ENCODE peak calls at places on chromosomes 11 and 22, in four cellular contexts. One of them, this sample, is unnamed.

GRCh38 chr11:80595011-80595410 is 1154.2 kb upstream of the TENM4 start:
- DNase-seq in fibroblast of mammary gland: peak
- DNase-seq in neural progenitor cell: no peak
- DNase-seq in left ventricle myocardium inferior: no peak
- DNase-seq in this sample: peak

GRCh38 chr11:83317757-83318548 is 31.8 kb upstream of the CCDC90B start:
- DNase-seq in left ventricle myocardium inferior: no peak
- DNase-seq in neural progenitor cell: no peak
- DNase-seq in fibroblast of mammary gland: no peak
- DNase-seq in this sample: no peak

GRCh38 chr11:44982496-44983062 is 31.9 kb upstream of the TP53I11 start:
- DNase-seq in fibroblast of mammary gland: no peak
- DNase-seq in neural progenitor cell: no peak
- DNase-seq in left ventricle myocardium inferior: no peak
- DNase-seq in this sample: no peak

GRCh38 chr22:19874307-19875060 is 19.8 kb upstream of the GNB1L start:
- DNase-seq in neural progenitor cell: peak
- DNase-seq in fibroblast of mammary gland: no peak
- DNase-seq in left ventricle myocardium inferior: peak
- DNase-seq in this sample: no peak

GRCh38 chr11:128563942-128564641 is 23.3 kb downstream of the ETS1 start:
- DNase-seq in left ventricle myocardium inferior: no peak
- DNase-seq in fibroblast of mammary gland: no peak
- DNase-seq in neural progenitor cell: no peak
- DNase-seq in this sample: no peak

GRCh38 chr11:116101737-116102275 is 597.6 kb upstream of the CADM1 start:
- DNase-seq in left ventricle myocardium inferior: no peak
- DNase-seq in fibroblast of mammary gland: no peak
- DNase-seq in neural progenitor cell: no peak
- DNase-seq in this sample: no peak

GRCh38 chr22:19693981-19694670 is 20.2 kb upstream of the SEPTIN5 start:
- DNase-seq in left ventricle myocardium inferior: no peak
- DNase-seq in neural progenitor cell: no peak
- DNase-seq in fibroblast of mammary gland: no peak
- DNase-seq in this sample: no peak

GRCh38 chr11:8693555-8693954 is 11.0 kb downstream of the RPL27A start:
- DNase-seq in left ventricle myocardium inferior: no peak
- DNase-seq in neural progenitor cell: no peak
- DNase-seq in fibroblast of mammary gland: no peak
- DNase-seq in this sample: peak

GRCh38 chr11:111793863-111794262 is 27.7 kb upstream of the PPP2R1B start:
- DNase-seq in fibroblast of mammary gland: peak
- DNase-seq in neural progenitor cell: no peak
- DNase-seq in left ventricle myocardium inferior: no peak
- DNase-seq in this sample: peak

GRCh38 chr22:19756288-19757128 is 4.1 kb upstream of the TBX1 start:
- DNase-seq in fibroblast of mammary gland: no peak
- DNase-seq in left ventricle myocardium inferior: no peak
- DNase-seq in neural progenitor cell: peak
- DNase-seq in this sample: peak

GRCh38 chr22:45284705-45285305 is at the start of gene UPK3A:
- DNase-seq in left ventricle myocardium inferior: peak
- DNase-seq in fibroblast of mammary gland: no peak
- DNase-seq in neural progenitor cell: peak
- DNase-seq in this sample: no peak

GRCh38 chr11:10329935-10330334 is 25.1 kb downstream of the ADM start:
- DNase-seq in neural progenitor cell: no peak
- DNase-seq in left ventricle myocardium inferior: no peak
- DNase-seq in fibroblast of mammary gland: peak
- DNase-seq in this sample: peak

GRCh38 chr11:95886462-95886861 is 37.4 kb downstream of the MTMR2 start:
- DNase-seq in neural progenitor cell: no peak
- DNase-seq in fibroblast of mammary gland: no peak
- DNase-seq in left ventricle myocardium inferior: no peak
- DNase-seq in this sample: no peak

GRCh38 chr11:104163100-104164027 is 583 bp downstream of the PDGFD start:
- DNase-seq in left ventricle myocardium inferior: peak
- DNase-seq in fibroblast of mammary gland: peak
- DNase-seq in neural progenitor cell: peak
- DNase-seq in this sample: no peak

GRCh38 chr11:76667856-76668255 is 2.7 kb downstream of the LRRC32 start:
- DNase-seq in left ventricle myocardium inferior: no peak
- DNase-seq in fibroblast of mammary gland: no peak
- DNase-seq in neural progenitor cell: no peak
- DNase-seq in this sample: no peak

GRCh38 chr11:7197469-7197868 is 54.2 kb upstream of the SYT9 start:
- DNase-seq in fibroblast of mammary gland: no peak
- DNase-seq in neural progenitor cell: no peak
- DNase-seq in left ventricle myocardium inferior: no peak
- DNase-seq in this sample: no peak

GRCh38 chr11:124763156-124763947 is 1.3 kb upstream of the ESAM start:
- DNase-seq in fibroblast of mammary gland: peak
- DNase-seq in neural progenitor cell: peak
- DNase-seq in left ventricle myocardium inferior: peak
- DNase-seq in this sample: peak

GRCh38 chr11:17410606-17411379 is 22.3 kb upstream of the KCNJ11 start:
- DNase-seq in neural progenitor cell: no peak
- DNase-seq in fibroblast of mammary gland: no peak
- DNase-seq in left ventricle myocardium inferior: no peak
- DNase-seq in this sample: no peak

GRCh38 chr11:117143390-117143789 is 697 bp upstream of the PAFAH1B2 start:
- DNase-seq in fibroblast of mammary gland: peak
- DNase-seq in left ventricle myocardium inferior: peak
- DNase-seq in neural progenitor cell: peak
- DNase-seq in this sample: peak

GRCh38 chr11:57249384-57250319 is 12.6 kb upstream of the APLNR start:
- DNase-seq in fibroblast of mammary gland: peak
- DNase-seq in neural progenitor cell: peak
- DNase-seq in left ventricle myocardium inferior: peak
- DNase-seq in this sample: peak

GRCh38 chr11:91850533-91851305 is 373.9 kb upstream of the FAT3 start:
- DNase-seq in fibroblast of mammary gland: no peak
- DNase-seq in left ventricle myocardium inferior: no peak
- DNase-seq in neural progenitor cell: peak
- DNase-seq in this sample: no peak

GRCh38 chr22:36155702-36156101 is 4.9 kb downstream of the APOL3 start:
- DNase-seq in fibroblast of mammary gland: peak
- DNase-seq in left ventricle myocardium inferior: peak
- DNase-seq in neural progenitor cell: no peak
- DNase-seq in this sample: peak

GRCh38 chr22:37549704-37550059 is 10.6 kb upstream of the CDC42EP1 start:
- DNase-seq in left ventricle myocardium inferior: no peak
- DNase-seq in fibroblast of mammary gland: peak
- DNase-seq in neural progenitor cell: peak
- DNase-seq in this sample: peak

GRCh38 chr22:27206747-27207133 is 549.4 kb downstream of the MIAT start:
- DNase-seq in neural progenitor cell: no peak
- DNase-seq in fibroblast of mammary gland: no peak
- DNase-seq in left ventricle myocardium inferior: no peak
- DNase-seq in this sample: no peak

GRCh38 chr11:123150882-123151281 is 44.2 kb downstream of the CLMP start:
- DNase-seq in neural progenitor cell: no peak
- DNase-seq in left ventricle myocardium inferior: no peak
- DNase-seq in fibroblast of mammary gland: no peak
- DNase-seq in this sample: no peak

GRCh38 chr11:123157995-123158394 is 37.1 kb downstream of the CLMP start:
- DNase-seq in fibroblast of mammary gland: no peak
- DNase-seq in left ventricle myocardium inferior: no peak
- DNase-seq in neural progenitor cell: no peak
- DNase-seq in this sample: no peak

GRCh38 chr11:123158609-123159008 is 36.4 kb downstream of the CLMP start:
- DNase-seq in fibroblast of mammary gland: peak
- DNase-seq in left ventricle myocardium inferior: no peak
- DNase-seq in neural progenitor cell: no peak
- DNase-seq in this sample: no peak

GRCh38 chr11:123151366-123151765 is 43.7 kb downstream of the CLMP start:
- DNase-seq in neural progenitor cell: no peak
- DNase-seq in left ventricle myocardium inferior: no peak
- DNase-seq in fibroblast of mammary gland: no peak
- DNase-seq in this sample: no peak

GRCh38 chr11:123152951-123153350 is 42.1 kb downstream of the CLMP start:
- DNase-seq in neural progenitor cell: no peak
- DNase-seq in left ventricle myocardium inferior: no peak
- DNase-seq in fibroblast of mammary gland: no peak
- DNase-seq in this sample: no peak
- TF ChIP-seq CTCF in neural progenitor cell: no peak
- TF ChIP-seq CTCF in left ventricle myocardium inferior: no peak
- TF ChIP-seq CTCF in fibroblast of mammary gland: no peak
- TF ChIP-seq CTCF in this sample: no peak

GRCh38 chr11:63913866-63914830 is 2.8 kb downstream of the RCOR2 start:
- DNase-seq in left ventricle myocardium inferior: no peak
- DNase-seq in fibroblast of mammary gland: no peak
- DNase-seq in neural progenitor cell: no peak
- DNase-seq in this sample: no peak
- H3K4me3 ChIP-seq in left ventricle myocardium inferior: no peak
- H3K4me3 ChIP-seq in fibroblast of mammary gland: no peak
- H3K4me3 ChIP-seq in neural progenitor cell: peak
- H3K4me3 ChIP-seq in this sample: no peak

GRCh38 chr11:119065369-119065768 is 2.2 kb upstream of the VPS11 start:
- DNase-seq in neural progenitor cell: peak
- DNase-seq in left ventricle myocardium inferior: no peak
- DNase-seq in fibroblast of mammary gland: peak
- DNase-seq in this sample: peak
- TF ChIP-seq CTCF in neural progenitor cell: peak
- TF ChIP-seq CTCF in left ventricle myocardium inferior: no peak
- TF ChIP-seq CTCF in fibroblast of mammary gland: peak
- TF ChIP-seq CTCF in this sample: peak

GRCh38 chr11:66333896-66334604 is 2.2 kb downstream of the RIN1 start:
- DNase-seq in neural progenitor cell: no peak
- DNase-seq in fibroblast of mammary gland: no peak
- DNase-seq in left ventricle myocardium inferior: no peak
- DNase-seq in this sample: no peak
- H3K4me3 ChIP-seq in neural progenitor cell: no peak
- H3K4me3 ChIP-seq in fibroblast of mammary gland: peak
- H3K4me3 ChIP-seq in left ventricle myocardium inferior: no peak
- H3K4me3 ChIP-seq in this sample: no peak

GRCh38 chr11:1201395-1202153 is 21.3 kb upstream of the MUC5B start:
- DNase-seq in fibroblast of mammary gland: peak
- DNase-seq in neural progenitor cell: no peak
- DNase-seq in left ventricle myocardium inferior: no peak
- DNase-seq in this sample: no peak

GRCh38 chr11:1202154-1202775 is 20.6 kb upstream of the MUC5B start:
- DNase-seq in left ventricle myocardium inferior: peak
- DNase-seq in neural progenitor cell: no peak
- DNase-seq in fibroblast of mammary gland: no peak
- DNase-seq in this sample: no peak

GRCh38 chr11:1198766-1199688 is 23.8 kb upstream of the MUC5B start:
- DNase-seq in left ventricle myocardium inferior: peak
- DNase-seq in neural progenitor cell: no peak
- DNase-seq in fibroblast of mammary gland: no peak
- DNase-seq in this sample: no peak

GRCh38 chr11:1199689-1200610 is 22.9 kb upstream of the MUC5B start:
- DNase-seq in left ventricle myocardium inferior: peak
- DNase-seq in neural progenitor cell: no peak
- DNase-seq in fibroblast of mammary gland: no peak
- DNase-seq in this sample: no peak

DNA sequence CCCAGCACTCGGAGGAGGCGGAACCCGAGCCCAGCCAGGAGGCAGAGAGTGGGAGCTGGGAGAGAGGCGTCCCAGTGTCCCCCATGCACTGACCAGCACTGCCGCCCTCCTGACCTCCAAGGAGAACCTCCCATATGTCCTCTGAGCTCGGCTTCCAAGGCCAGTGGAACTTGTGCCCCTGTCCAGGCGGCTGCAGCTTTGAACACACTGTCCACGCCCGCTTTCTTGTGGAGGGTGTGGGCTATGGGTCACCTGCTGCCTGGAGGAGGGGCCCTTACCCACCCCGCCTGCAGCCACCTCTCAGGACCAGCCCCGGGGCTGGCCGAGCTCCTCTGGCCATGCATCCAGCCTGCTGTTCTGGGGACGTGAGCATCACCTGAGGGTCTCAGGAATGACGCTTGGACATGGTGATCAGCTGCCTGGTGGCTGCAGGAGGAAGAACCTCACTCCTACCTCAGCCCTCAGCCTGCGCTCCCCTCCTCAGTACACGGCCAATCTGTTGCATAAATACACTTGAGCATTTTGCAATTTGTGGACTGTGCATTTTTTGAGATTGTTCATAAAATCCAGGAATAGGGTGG is 22.2 kb upstream of the MUC5B start:
- DNase-seq in neural progenitor cell: no peak
- DNase-seq in left ventricle myocardium inferior: peak
- DNase-seq in fibroblast of mammary gland: no peak
- DNase-seq in this sample: no peak
- TF ChIP-seq CTCF in neural progenitor cell: no peak
- TF ChIP-seq CTCF in left ventricle myocardium inferior: no peak
- TF ChIP-seq CTCF in fibroblast of mammary gland: no peak
- TF ChIP-seq CTCF in this sample: no peak

GRCh38 chr11:102139081-102139498 is 28.8 kb downstream of the YAP1 start:
- DNase-seq in left ventricle myocardium inferior: no peak
- DNase-seq in neural progenitor cell: no peak
- DNase-seq in fibroblast of mammary gland: peak
- DNase-seq in this sample: peak
- H3K4me3 ChIP-seq in left ventricle myocardium inferior: peak
- H3K4me3 ChIP-seq in neural progenitor cell: no peak
- H3K4me3 ChIP-seq in fibroblast of mammary gland: no peak
- H3K4me3 ChIP-seq in this sample: peak

GRCh38 chr11:73907191-73907590 is 30.4 kb downstream of the PAAF1 start:
- DNase-seq in fibroblast of mammary gland: peak
- DNase-seq in left ventricle myocardium inferior: no peak
- DNase-seq in neural progenitor cell: no peak
- DNase-seq in this sample: peak
- TF ChIP-seq CTCF in fibroblast of mammary gland: peak
- TF ChIP-seq CTCF in left ventricle myocardium inferior: peak
- TF ChIP-seq CTCF in neural progenitor cell: no peak
- TF ChIP-seq CTCF in this sample: peak

GRCh38 chr11:69295079-69295994 is 1.4 kb downstream of the MYEOV start:
- DNase-seq in neural progenitor cell: no peak
- DNase-seq in left ventricle myocardium inferior: no peak
- DNase-seq in fibroblast of mammary gland: no peak
- DNase-seq in this sample: no peak
- H3K4me3 ChIP-seq in neural progenitor cell: no peak
- H3K4me3 ChIP-seq in left ventricle myocardium inferior: no peak
- H3K4me3 ChIP-seq in fibroblast of mammary gland: no peak
- H3K4me3 ChIP-seq in this sample: no peak